ENCODE peak calls at places on chromosome 20, in ten cellular contexts. Z, D, Y, Q, T, M, A, R, J and E are unnamed samples.

GRCh38 chr20:45409531-45410272 is 1.6 kb downstream of the DBNDD2 start:
- DNase-seq in Z (no peak), D (no peak), Y (no peak), Q (no peak), T (no peak), M (no peak), A (no peak), R (no peak), J (no peak), E (no peak)

GRCh38 chr20:7272512-7272911 is 505.0 kb downstream of the BMP2 start:
- DNase-seq in Z (peak), D (no peak), Y (no peak), Q (no peak), T (no peak), M (no peak), A (no peak), R (no peak), J (no peak), E (no peak)

GRCh38 chr20:62607366-62608217 is 34.7 kb upstream of the SLCO4A1 start:
- DNase-seq in Z (no peak), D (no peak), Y (no peak), Q (no peak), T (no peak), M (no peak), A (no peak), R (no peak), J (no peak), E (no peak)

GRCh38 chr20:33328157-33328556 is 45.1 kb downstream of the BPIFB1 start:
- DNase-seq in Z (no peak), D (no peak), Y (no peak), Q (no peak), T (no peak), M (no peak), A (no peak), R (no peak), J (no peak), E (no peak)

GRCh38 chr20:33095249-33095648 is 15.8 kb downstream of the BPIFB4 start:
- DNase-seq in Z (no peak), D (no peak), Y (no peak), Q (no peak), T (no peak), M (no peak), A (no peak), R (no peak), J (no peak), E (no peak)

GRCh38 chr20:40493071-40493470 is 196.0 kb downstream of the MAFB start:
- DNase-seq in Z (no peak), D (no peak), Y (no peak), Q (no peak), T (no peak), M (no peak), A (no peak), R (no peak), J (no peak), E (no peak)

GRCh38 chr20:2455771-2456497 is 14.7 kb downstream of the SNRPB start:
- DNase-seq in Z (no peak), D (no peak), Y (no peak), Q (no peak), T (no peak), M (no peak), A (no peak), R (no peak), J (no peak), E (no peak)

GRCh38 chr20:63005240-63005861 is 1.4 kb downstream of the BHLHE23 start:
- DNase-seq in Z (no peak), D (no peak), Y (no peak), Q (no peak), T (no peak), M (no peak), A (no peak), R (no peak), J (no peak), E (no peak)

GRCh38 chr20:57398901-57399535 is 7.8 kb downstream of the RBM38 start:
- DNase-seq in Z (no peak), D (no peak), Y (no peak), Q (no peak), T (no peak), M (no peak), A (no peak), R (no peak), J (no peak), E (no peak)

GRCh38 chr20:4813839-4814695 is 92.4 kb downstream of the PRND start:
- DNase-seq in Z (no peak), D (no peak), Y (no peak), Q (no peak), T (peak), M (no peak), A (peak), R (peak), J (peak), E (no peak)

GRCh38 chr20:63159826-63160640 is 55.9 kb downstream of the YTHDF1 start:
- DNase-seq in Z (no peak), D (no peak), Y (no peak), Q (no peak), T (no peak), M (no peak), A (no peak), R (no peak), J (no peak), E (no peak)

GRCh38 chr20:62551408-62552323 is 75.9 kb upstream of the GATA5 start:
- DNase-seq in Z (no peak), D (no peak), Y (no peak), Q (no peak), T (no peak), M (no peak), A (no peak), R (no peak), J (no peak), E (no peak)

GRCh38 chr20:7926767-7927166 is 13.5 kb downstream of the HAO1 start:
- DNase-seq in Z (no peak), D (no peak), Y (no peak), Q (no peak), T (no peak), M (peak), A (no peak), R (no peak), J (no peak), E (no peak)

GRCh38 chr20:10784337-10785183 is 110.8 kb upstream of the JAG1 start:
- DNase-seq in Z (no peak), D (no peak), Y (no peak), Q (no peak), T (no peak), M (no peak), A (no peak), R (no peak), J (no peak), E (no peak)

GRCh38 chr20:19482726-19483125 is 270.3 kb downstream of the SLC24A3 start:
- DNase-seq in Z (no peak), D (no peak), Y (no peak), Q (no peak), T (no peak), M (no peak), A (no peak), R (no peak), J (no peak), E (no peak)